ENCODE peak calls at places on chromosomes 3 and 15, in seven cellular contexts. B is uterus, T is BE2C, L is colonic mucosa, O is heart right ventricle, Y is IMR-90, I is astrocyte. X is an unnamed sample.

GRCh38 chr3:193573403-193573802 is 18.7 kb upstream of the ATP13A4 start:
- DNase-seq in B (no peak), I (peak), L (no peak), O (no peak), Y (no peak), T (no peak), X (no peak)

GRCh38 chr3:197368330-197368729 is 69.9 kb upstream of the DLG1 start:
- DNase-seq in Y (no peak), L (no peak), O (no peak), T (no peak), B (no peak), I (peak), X (no peak)

GRCh38 chr15:70289191-70289955 is 191.7 kb upstream of the TLE3 start:
- DNase-seq in I (peak), L (no peak), T (no peak), B (no peak), O (no peak), Y (no peak), X (no peak)

GRCh38 chr3:171311784-171312183 is 148.4 kb downstream of the TNIK start:
- DNase-seq in B (no peak), I (no peak), T (no peak), O (no peak), L (no peak), Y (no peak), X (no peak)

GRCh38 chr3:143327388-143327787 is 207.8 kb downstream of the CHST2 start:
- DNase-seq in L (no peak), B (no peak), T (no peak), Y (no peak), I (no peak), O (no peak), X (peak)

GRCh38 chr3:98791341-98792325 is 28.5 kb downstream of the ST3GAL6 start:
- DNase-seq in B (no peak), T (no peak), Y (peak), O (no peak), I (no peak), L (no peak), X (peak)

GRCh38 chr3:142998439-142998838 is 2.9 kb upstream of the U2SURP start:
- DNase-seq in O (no peak), B (no peak), T (no peak), Y (peak), I (peak), L (no peak), X (no peak)

GRCh38 chr3:32392530-32393302 is 1.1 kb downstream of the CMTM7 start:
- DNase-seq in O (peak), B (peak), Y (peak), I (peak), L (peak), T (peak), X (peak)

GRCh38 chr3:88767746-88768145 is 339.7 kb upstream of the EPHA3 start:
- DNase-seq in L (no peak), Y (no peak), B (no peak), T (no peak), I (no peak), O (no peak), X (no peak)

GRCh38 chr3:57948782-57949242 is 59.4 kb upstream of the FLNB start:
- DNase-seq in B (no peak), L (no peak), T (no peak), I (peak), Y (no peak), O (no peak), X (no peak)

GRCh38 chr15:56782306-56782705 is 49.0 kb upstream of the ZNF280D start:
- DNase-seq in Y (no peak), T (no peak), L (no peak), B (no peak), I (no peak), O (no peak), X (no peak)

GRCh38 chr3:109806929-109807328 is 469.6 kb upstream of the DPPA4 start:
- DNase-seq in I (peak), T (no peak), L (no peak), B (no peak), Y (peak), O (no peak), X (peak)

GRCh38 chr3:177833392-177833791 is 636.1 kb upstream of the TBL1XR1 start:
- DNase-seq in L (no peak), Y (no peak), B (no peak), O (no peak), T (no peak), I (no peak), X (no peak)

GRCh38 chr15:61996056-61996635 is 64.1 kb downstream of the VPS13C start:
- DNase-seq in L (no peak), B (no peak), I (no peak), Y (peak), O (no peak), T (no peak), X (no peak)

GRCh38 chr3:120299403-120299802 is 14.4 kb upstream of the GPR156 start:
- DNase-seq in B (no peak), I (no peak), L (no peak), T (no peak), O (no peak), Y (no peak), X (peak)

GRCh38 chr3:43345877-43346276 is 59.5 kb downstream of the SNRK start:
- DNase-seq in Y (peak), T (no peak), L (no peak), B (no peak), O (no peak), I (peak), X (no peak)

GRCh38 chr3:89522168-89522567 is 414.7 kb downstream of the EPHA3 start:
- DNase-seq in Y (no peak), L (no peak), O (no peak), I (no peak), T (no peak), B (no peak), X (no peak)

GRCh38 chr3:88033088-88033487 is 25.7 kb downstream of the CGGBP1 start:
- DNase-seq in O (no peak), I (no peak), L (no peak), T (no peak), Y (no peak), B (no peak), X (no peak)

GRCh38 chr3:71066849-71067261 is 516.7 kb downstream of the FOXP1 start:
- DNase-seq in I (peak), B (no peak), O (no peak), L (no peak), T (no peak), Y (peak), X (peak)

GRCh38 chr3:107413264-107413663 is 36.0 kb downstream of the CCDC54 start:
- DNase-seq in Y (no peak), T (no peak), I (no peak), O (no peak), L (no peak), B (no peak), X (no peak)

GRCh38 chr3:69082805-69083204 is 1.9 kb upstream of the ARL6IP5 start:
- DNase-seq in O (no peak), Y (peak), L (peak), B (no peak), I (peak), T (no peak), X (peak)

GRCh38 chr3:138781012-138781470 is 53.7 kb downstream of the PIK3CB start:
- DNase-seq in I (no peak), B (no peak), L (no peak), Y (no peak), O (no peak), T (no peak), X (no peak)

GRCh38 chr15:57334257-57334656 is 42.0 kb upstream of the CGNL1 start:
- DNase-seq in I (peak), T (no peak), O (no peak), L (no peak), Y (peak), B (no peak), X (peak)

GRCh38 chr3:151290673-151291072 is 12.3 kb upstream of the P2RY14 start:
- DNase-seq in B (no peak), Y (peak), L (no peak), O (no peak), T (no peak), I (no peak), X (peak)
- TF ChIP-seq CTCF in B (peak), Y (peak), L (no peak), O (peak), T (peak), I (peak), X (peak)

GRCh38 chr15:63904042-63904441 is 70.3 kb upstream of the HERC1 start:
- DNase-seq in Y (no peak), I (no peak), L (no peak), T (no peak), O (no peak), B (no peak), X (no peak)
- H3K4me3 ChIP-seq in Y (no peak), I (no peak), L (no peak), T (no peak), O (no peak), B (no peak), X (no peak)

DNA sequence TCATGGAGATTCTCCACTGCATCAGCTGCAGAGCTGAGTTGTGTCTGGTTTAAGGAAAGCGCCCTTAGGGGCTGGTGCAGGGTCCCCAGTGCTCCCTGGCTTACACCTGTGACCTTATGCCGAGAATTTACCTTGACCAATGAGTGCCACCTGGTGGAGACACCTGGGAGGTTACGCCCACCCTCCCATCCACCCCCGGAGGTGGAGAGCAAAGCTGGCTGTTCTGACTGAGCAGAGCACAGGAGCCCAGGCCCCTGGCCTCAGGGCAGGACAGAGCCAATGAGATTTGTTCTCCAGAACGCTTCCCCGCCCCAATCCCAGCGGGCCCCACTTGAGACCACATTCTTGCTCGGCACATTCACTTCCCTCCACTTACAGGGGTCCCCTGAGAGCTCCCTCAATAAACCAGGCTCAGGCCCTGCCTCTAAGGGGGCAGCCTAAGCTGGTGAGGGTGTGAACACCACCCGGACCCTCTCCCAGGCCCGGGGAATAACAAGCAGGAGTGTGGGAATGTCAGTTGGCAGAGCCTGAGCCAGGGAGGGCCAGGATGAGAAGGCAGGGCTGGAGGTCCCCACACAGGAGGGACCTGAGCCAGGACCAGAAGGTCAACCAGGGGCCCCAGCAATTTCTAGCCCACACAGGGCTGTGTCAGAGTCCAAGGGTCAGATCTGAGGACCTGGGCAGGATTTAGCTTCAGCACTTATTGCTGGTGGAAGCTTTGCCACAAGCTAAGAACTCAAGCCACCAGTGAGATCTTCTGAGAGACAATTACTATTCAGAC is 117.1 kb downstream of the TPRA1 start:
- DNase-seq in B (no peak), Y (no peak), T (peak), O (no peak), I (no peak), L (no peak), X (peak)
- TF ChIP-seq CTCF in B (no peak), Y (no peak), T (peak), O (peak), I (no peak), L (peak), X (peak)

DNA sequence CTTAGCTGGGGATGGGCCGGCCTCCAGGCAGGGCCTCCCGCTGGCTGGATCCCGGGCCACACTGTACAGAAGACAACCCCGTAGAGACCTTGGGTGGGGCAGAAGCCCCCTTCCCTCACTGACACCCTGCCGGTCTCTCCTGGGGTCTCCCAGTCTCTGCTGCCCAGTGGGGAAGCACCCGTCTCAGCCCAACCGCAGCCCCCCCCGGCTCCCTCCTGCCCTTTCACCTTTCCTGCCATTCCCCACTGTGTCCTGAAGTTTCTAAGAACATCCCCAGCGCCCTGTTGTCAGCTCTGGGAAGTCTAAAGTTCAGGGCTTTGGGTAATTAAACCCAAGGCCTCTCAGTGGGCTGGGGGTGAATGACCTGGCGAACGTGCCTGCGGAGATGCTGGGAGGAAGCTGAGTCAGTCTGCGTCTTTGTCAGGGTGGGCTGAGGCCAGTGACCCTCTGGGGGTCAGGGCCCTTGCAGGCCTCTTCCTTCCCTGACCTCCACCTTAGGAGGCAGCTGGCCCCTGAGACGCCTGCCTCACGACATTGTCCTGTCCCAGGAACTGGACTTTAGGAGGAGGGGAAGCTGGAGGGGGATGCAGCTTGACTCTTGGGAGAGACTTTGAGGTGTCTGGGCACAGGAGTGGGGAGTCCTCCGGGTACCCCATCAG is 1.4 kb upstream of the SLC51A start:
- DNase-seq in Y (no peak), L (no peak), I (no peak), O (no peak), T (no peak), B (no peak), X (no peak)
- H3K4me3 ChIP-seq in Y (no peak), L (no peak), I (no peak), O (no peak), T (no peak), B (no peak), X (no peak)

GRCh38 chr3:148957586-148957985 is 33.8 kb upstream of the GYG1 start:
- DNase-seq in T (peak), Y (no peak), B (no peak), O (no peak), I (no peak), L (no peak), X (no peak)

GRCh38 chr3:148958681-148959080 is 32.7 kb upstream of the GYG1 start:
- DNase-seq in T (no peak), Y (no peak), I (no peak), O (no peak), B (no peak), L (no peak), X (no peak)

GRCh38 chr3:148962513-148962912 is 28.8 kb upstream of the GYG1 start:
- DNase-seq in L (no peak), Y (peak), T (no peak), B (no peak), O (no peak), I (peak), X (peak)
- TF ChIP-seq CTCF in L (no peak), Y (peak), T (no peak), B (no peak), O (no peak), I (peak), X (peak)

GRCh38 chr3:119296723-119297122 is 2.5 kb downstream of the ARHGAP31 start:
- DNase-seq in O (no peak), L (no peak), T (no peak), B (no peak), I (no peak), Y (no peak), X (no peak)
- H3K4me3 ChIP-seq in O (peak), L (no peak), T (no peak), B (peak), I (peak), Y (no peak), X (no peak)

GRCh38 chr15:74956648-74957300 is at the start of gene RPP25:
- DNase-seq in L (peak), B (peak), O (peak), I (peak), Y (peak), T (peak), X (peak)
- TF ChIP-seq CTCF in L (no peak), B (no peak), O (no peak), I (no peak), Y (no peak), T (no peak), X (no peak)

GRCh38 chr15:92915766-92916435 is 15.8 kb downstream of the CHD2 start:
- DNase-seq in T (no peak), B (no peak), L (no peak), O (no peak), Y (peak), I (peak), X (peak)

GRCh38 chr15:92920595-92921169 is 20.6 kb downstream of the CHD2 start:
- DNase-seq in Y (no peak), B (no peak), L (no peak), I (no peak), T (no peak), O (no peak), X (peak)

GRCh38 chr15:92914768-92915221 is 14.7 kb downstream of the CHD2 start:
- DNase-seq in O (no peak), T (no peak), L (no peak), Y (no peak), B (no peak), I (no peak), X (peak)

GRCh38 chr15:92921215-92922131 is 21.3 kb downstream of the CHD2 start:
- DNase-seq in T (no peak), B (no peak), O (no peak), L (no peak), I (peak), Y (peak), X (peak)

DNA sequence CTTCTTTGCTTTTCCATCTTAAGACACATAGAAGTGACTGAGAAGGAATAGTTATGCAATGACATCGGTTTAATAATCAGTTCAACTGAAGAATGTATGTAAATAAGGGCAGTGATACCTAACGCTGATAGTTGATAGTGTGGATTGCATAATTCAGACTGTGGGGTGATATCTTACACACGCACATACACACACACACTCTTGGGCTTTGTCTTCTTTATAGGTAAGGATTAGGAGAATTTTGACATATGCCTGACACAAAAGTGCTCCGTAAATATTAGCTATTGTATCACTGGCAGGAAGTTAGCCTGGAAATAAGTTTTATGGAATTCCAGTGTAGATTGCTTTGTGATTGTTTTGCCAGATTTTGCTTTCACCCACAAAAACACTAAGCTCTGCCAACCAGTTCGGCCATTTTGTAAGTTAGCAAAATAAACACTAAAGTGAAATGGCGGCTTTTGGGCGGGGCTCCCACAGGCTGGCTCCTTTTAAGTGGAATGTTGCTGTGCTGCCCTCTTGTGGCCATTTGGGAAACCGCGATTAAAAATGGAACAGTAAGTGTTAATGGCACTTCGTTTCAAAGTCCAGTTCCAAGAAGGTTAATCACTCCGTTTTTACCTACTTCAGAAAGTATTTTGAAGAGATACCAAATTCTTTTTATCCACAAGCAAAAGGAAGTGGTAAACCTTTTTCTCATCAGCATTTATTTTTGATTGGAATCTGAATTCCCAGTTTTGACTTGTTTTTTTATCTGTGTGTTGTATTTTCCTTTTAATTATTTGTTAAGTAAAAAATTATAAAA is 17.7 kb downstream of the CHD2 start:
- DNase-seq in Y (peak), L (peak), I (peak), T (peak), O (peak), B (peak), X (peak)
- H3K4me3 ChIP-seq in Y (no peak), L (no peak), I (peak), T (no peak), O (peak), B (peak), X (no peak)

DNA sequence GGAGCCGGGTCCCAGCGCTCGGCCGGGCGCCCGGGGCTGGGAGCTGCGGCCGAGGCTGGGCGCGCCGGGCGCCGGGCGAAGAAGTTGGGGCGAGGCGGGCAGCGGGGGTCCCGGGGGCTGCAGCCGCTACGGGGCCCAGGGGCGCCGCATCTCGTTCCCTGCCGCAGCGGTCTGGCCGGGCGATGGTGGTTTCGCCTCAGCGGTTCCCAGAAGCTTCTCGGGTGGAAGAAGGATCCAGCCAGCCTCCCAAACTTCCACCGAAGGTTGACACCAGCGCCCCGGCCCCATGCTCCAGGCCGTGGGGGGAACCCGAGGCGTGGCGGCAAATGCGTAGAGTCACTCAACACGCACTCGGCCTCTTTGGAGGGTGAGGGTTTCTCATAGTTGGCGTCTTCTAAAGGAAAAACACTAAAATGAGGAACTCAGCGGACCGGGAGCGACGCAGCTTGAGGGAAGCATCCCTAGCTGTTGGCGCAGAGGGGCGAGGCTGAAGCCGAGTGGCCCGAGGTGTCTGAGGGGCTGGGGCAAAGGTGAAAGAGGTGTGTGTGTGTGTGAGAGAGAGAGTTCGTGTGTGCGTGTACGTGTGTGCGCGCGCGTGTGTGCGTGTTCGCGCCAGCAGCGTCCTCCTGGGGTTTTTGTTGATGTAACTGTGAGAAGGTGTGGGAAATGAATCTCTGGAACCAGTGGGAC is 943 bp downstream of the BOC start:
- DNase-seq in B (peak), T (peak), L (no peak), O (peak), Y (no peak), I (no peak), X (peak)
- TF ChIP-seq CTCF in B (no peak), T (no peak), L (no peak), O (no peak), Y (no peak), I (no peak), X (no peak)

X was measured in bronchial epithelial cell.